ENCODE peak calls at places on chromosomes 5 and 9, in nine cellular contexts. U, T, I, V, Q, F, W, E and N are unnamed samples.

GRCh38 chr9:13278023-13278367 is 1.5 kb downstream of the MPDZ start:
- DNase-seq in F (no peak), W (no peak), U (no peak), V (no peak), I (no peak), E (no peak), Q (peak; percentile 11), T (peak; percentile 67), N (no peak)

GRCh38 chr5:24629798-24630197 is 15.0 kb downstream of the CDH10 start:
- DNase-seq in T (no peak), E (no peak), I (no peak), F (no peak), Q (no peak), U (no peak), V (no peak), W (no peak), N (no peak)

GRCh38 chr5:76694317-76694716 is 21.6 kb upstream of the F2R start:
- DNase-seq in V (no peak), I (no peak), E (no peak), T (no peak), Q (no peak), F (no peak), U (no peak), W (no peak), N (no peak)

GRCh38 chr5:114565871-114566270 is 204.0 kb downstream of the KCNN2 start:
- DNase-seq in V (no peak), E (no peak), I (no peak), W (no peak), Q (no peak), T (no peak), F (no peak), U (no peak), N (no peak)

GRCh38 chr5:161676109-161676508 is 9.4 kb upstream of the GABRA6 start:
- DNase-seq in V (no peak), Q (peak; percentile 6), W (no peak), T (no peak), F (no peak), E (no peak), I (no peak), U (peak; percentile 9), N (peak; percentile 12)

GRCh38 chr5:129904667-129905466 is 602 bp downstream of the CHSY3 start:
- DNase-seq in W (peak; percentile 64), V (peak; percentile 15), F (no peak), T (no peak), U (peak; percentile 5), E (peak; percentile 21), Q (no peak), I (peak; percentile 14), N (no peak)

GRCh38 chr5:38500861-38501260 is 55.6 kb downstream of the LIFR start:
- DNase-seq in I (no peak), F (no peak), W (no peak), E (no peak), T (peak; percentile 76), V (no peak), U (no peak), Q (no peak), N (no peak)

GRCh38 chr9:88011005-88011766 is 36.9 kb upstream of the CDK20 start:
- DNase-seq in I (no peak), U (peak; percentile 19), E (no peak), V (no peak), W (no peak), Q (no peak), F (no peak), T (peak; percentile 15), N (no peak)

GRCh38 chr5:469752-470483 is 26.9 kb downstream of the EXOC3 start:
- DNase-seq in V (peak; percentile 10), W (peak; percentile 61), I (no peak), T (no peak), Q (no peak), F (no peak), U (no peak), E (peak; percentile 17), N (no peak)

GRCh38 chr9:126400571-126400970 is 73.9 kb downstream of the MVB12B start:
- DNase-seq in Q (no peak), I (no peak), T (no peak), U (no peak), W (no peak), F (no peak), V (no peak), E (no peak), N (no peak)

GRCh38 chr9:113326230-113326629 is 13.8 kb downstream of the WDR31 start:
- DNase-seq in F (no peak), T (no peak), V (no peak), Q (no peak), W (no peak), U (no peak), E (no peak), I (no peak), N (no peak)

GRCh38 chr5:112697833-112698232 is 39.9 kb upstream of the APC start:
- DNase-seq in F (no peak), W (no peak), E (no peak), I (no peak), U (no peak), Q (no peak), T (no peak), V (no peak), N (no peak)

GRCh38 chr5:117788596-117788995 is 1199.8 kb downstream of the DTWD2 start:
- DNase-seq in V (no peak), W (no peak), E (no peak), I (no peak), Q (no peak), U (peak; percentile 0), T (peak; percentile 31), F (no peak), N (peak; percentile 1)

GRCh38 chr9:70832487-70832886 is 288.9 kb downstream of the TRPM3 start:
- DNase-seq in V (no peak), Q (no peak), W (no peak), U (no peak), F (no peak), E (no peak), T (no peak), I (no peak), N (no peak)

GRCh38 chr9:90680534-90680933 is 37.9 kb upstream of the DIRAS2 start:
- DNase-seq in W (no peak), T (no peak), E (no peak), F (no peak), I (no peak), V (no peak), Q (no peak), U (no peak), N (no peak)

GRCh38 chr5:151825445-151825844 is 53.7 kb downstream of the G3BP1 start:
- DNase-seq in W (peak; percentile 72), T (peak; percentile 69), U (peak; percentile 56), V (peak; percentile 63), F (peak; percentile 72), E (peak; percentile 72), Q (peak; percentile 64), I (peak; percentile 42), N (peak; percentile 55)

GRCh38 chr9:34343090-34343489 is 13.7 kb downstream of the NUDT2 start:
- DNase-seq in F (peak; percentile 72), V (peak; percentile 92), I (peak; percentile 62), T (no peak), W (peak; percentile 95), E (peak; percentile 76), Q (no peak), U (no peak), N (no peak)

GRCh38 chr9:113481176-113481805 is 17.8 kb downstream of the RGS3 start:
- DNase-seq in I (no peak), E (peak; percentile 16), Q (no peak), W (peak; percentile 52), U (peak; percentile 19), T (no peak), F (no peak), V (peak; percentile 73), N (no peak)

GRCh38 chr5:139676951-139677367 is 28.8 kb downstream of the CXXC5 start:
- DNase-seq in U (no peak), I (no peak), T (no peak), V (peak; percentile 64), W (no peak), E (no peak), F (no peak), Q (no peak), N (no peak)
- H3K4me3 ChIP-seq in U (no peak overlapping the region), I (no peak overlapping the region), T (no peak overlapping the region), V (no peak overlapping the region), W (no peak overlapping the region), E (no peak overlapping the region), F (no peak overlapping the region), Q (no peak overlapping the region), N (no peak overlapping the region)

DNA sequence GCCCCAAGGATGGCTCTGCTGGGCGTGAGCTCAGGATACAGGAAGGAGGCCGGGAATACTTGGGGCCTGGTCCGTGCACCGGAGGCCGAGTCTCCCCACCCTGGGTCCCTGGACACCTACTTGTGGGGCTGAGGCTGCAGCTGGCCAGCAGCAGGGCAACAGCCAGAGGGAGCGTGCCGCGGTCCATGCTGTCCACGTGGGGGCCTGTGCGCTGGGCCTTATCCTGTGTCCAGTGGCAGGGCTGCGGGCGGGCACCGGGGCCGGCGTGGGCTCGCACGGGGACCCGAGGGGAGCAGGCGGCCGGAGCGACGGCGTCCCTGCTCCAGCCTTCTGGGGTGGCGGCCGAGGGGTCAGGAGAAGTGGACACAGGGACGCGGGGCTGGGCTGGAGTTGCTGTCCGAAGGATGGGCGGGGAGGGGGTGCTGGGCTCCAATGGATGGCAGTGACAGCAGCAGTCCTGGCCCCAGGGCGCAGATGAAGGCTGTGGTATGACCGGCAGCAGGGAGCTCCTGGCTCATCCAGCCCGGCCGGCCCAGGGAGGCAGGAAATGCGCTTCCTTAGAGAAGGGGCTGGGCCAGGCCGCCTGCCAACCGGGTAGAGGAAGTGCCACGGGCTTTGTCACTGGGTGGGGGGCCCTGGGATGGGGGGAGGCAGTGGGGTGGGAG is at the start of gene ENG:
- DNase-seq in I (peak; percentile 77), F (peak; percentile 66), E (peak; percentile 91), U (no peak), T (peak; percentile 59), V (peak; percentile 61), Q (no peak), W (peak; percentile 90), N (no peak)
- TF ChIP-seq POLR2A in I (no peak), F (no peak), E (peak; percentile 75), U (no peak), T (no peak), V (peak; percentile 54), Q (no peak), W (no peak), N (no peak)

GRCh38 chr5:55800924-55801323 is 50.2 kb upstream of the IL31RA start:
- DNase-seq in I (no peak), Q (no peak), U (no peak), F (no peak), E (no peak), V (no peak), T (no peak), W (no peak), N (no peak)
- H3K4me3 ChIP-seq in I (no peak overlapping the region), Q (no peak overlapping the region), U (no peak overlapping the region), F (no peak overlapping the region), E (no peak overlapping the region), V (no peak overlapping the region), T (no peak overlapping the region), W (no peak overlapping the region), N (no peak overlapping the region)

DNA sequence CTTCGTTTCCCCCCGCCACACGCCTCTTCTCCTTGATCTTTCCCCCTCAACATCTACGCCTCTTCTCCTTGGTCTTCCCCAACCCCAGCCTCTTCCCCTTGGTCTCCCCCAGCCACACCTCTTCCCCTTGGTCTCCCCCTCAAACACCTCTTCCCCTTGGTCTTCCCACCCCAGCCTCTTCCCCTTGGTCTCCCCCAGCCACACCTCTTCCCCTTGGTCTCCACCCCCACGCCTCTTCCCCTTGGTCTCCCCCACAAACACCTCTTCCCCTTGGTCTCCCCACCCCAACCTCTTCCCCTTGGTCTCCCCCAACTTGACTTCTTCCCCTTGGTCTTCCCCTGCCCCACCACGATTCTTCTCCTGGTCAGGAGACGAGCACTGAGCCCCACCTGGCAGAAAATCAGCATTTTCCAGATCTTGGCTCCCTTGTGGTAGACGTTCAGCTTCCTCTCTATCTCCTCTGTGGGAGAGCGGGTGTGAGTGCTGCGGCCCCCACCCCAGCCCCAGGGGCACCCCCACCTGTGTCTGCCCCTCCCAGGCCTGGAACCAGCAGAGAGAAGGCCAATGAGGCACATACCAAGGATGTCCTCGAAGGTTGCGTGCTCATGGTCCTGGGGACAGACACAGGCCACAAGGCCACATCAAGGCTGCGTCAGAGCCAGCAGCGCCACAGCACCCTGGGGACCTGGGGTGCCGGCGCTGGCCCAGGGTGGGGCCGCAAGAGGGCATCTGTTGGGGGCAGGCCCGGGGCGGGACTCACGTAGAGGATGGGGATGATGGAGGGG is 7.0 kb downstream of the NSMF start:
- DNase-seq in Q (no peak), W (peak; percentile 61), E (no peak), V (peak; percentile 10), F (no peak), U (no peak), I (peak; percentile 20), T (no peak), N (peak; percentile 43)
- TF ChIP-seq POLR2A in Q (no peak), W (no peak), E (no peak), V (no peak), F (no peak), U (no peak), I (no peak), T (no peak), N (no peak)